ENCODE peak calls at places on chromosome 15, in four cellular contexts. K, Q, R and E are unnamed samples.
A peak's percentile ranks its signal among the peaks of the same experiment; 100 is the strongest.

GRCh38 chr15:32824777-32825176 is 107.0 kb downstream of the GREM1 start:
- DNase-seq in K (peak; percentile 80), Q (no peak), R (peak; percentile 93), E (peak; percentile 90)

GRCh38 chr15:30001592-30001991 is 81.2 kb upstream of the GOLGA8J start:
- DNase-seq in K (no peak), Q (no peak), R (no peak), E (no peak)

GRCh38 chr15:47517737-47518136 is 199.6 kb upstream of the SEMA6D start:
- DNase-seq in K (no peak), Q (no peak), R (no peak), E (no peak)

GRCh38 chr15:89041507-89041906 is 46.7 kb upstream of the ABHD2 start:
- DNase-seq in K (no peak), Q (no peak), R (no peak), E (no peak)

GRCh38 chr15:83012038-83012490 is 625 bp upstream of the C15orf40 start:
- DNase-seq in K (no peak), Q (no peak), R (no peak), E (no peak)

GRCh38 chr15:77541421-77542181 is 91.1 kb downstream of the LINGO1 start:
- DNase-seq in K (no peak), Q (no peak), R (no peak), E (no peak)

GRCh38 chr15:73752817-73753214 is 335 bp downstream of the INSYN1 start:
- DNase-seq in K (peak; percentile 15), Q (no peak), R (no peak), E (no peak)

GRCh38 chr15:31263751-31264533 is 62.7 kb upstream of the KLF13 start:
- DNase-seq in K (no peak), Q (peak; percentile 91), R (peak; percentile 2), E (peak; percentile 19)

GRCh38 chr15:65099336-65099735 is 15.7 kb downstream of the UBAP1L start:
- DNase-seq in K (no peak), Q (no peak), R (no peak), E (no peak)

GRCh38 chr15:74305687-74306086 is 61.8 kb downstream of the CYP11A1 start:
- DNase-seq in K (no peak), Q (no peak), R (no peak), E (no peak)

GRCh38 chr15:23687143-23687470 is at the start of gene NDN:
- DNase-seq in K (no peak), Q (peak; percentile 41), R (no peak), E (no peak)
- H3K4me3 ChIP-seq in K (no peak within 1 kb of the TSS), Q (peak within 1 kb of the TSS; percentile 48), R (peak within 1 kb of the TSS; percentile 58), E (peak within 1 kb of the TSS; percentile 43)

GRCh38 chr15:40506964-40507571 is 36.3 kb downstream of the CHST14 start:
- DNase-seq in K (peak; percentile 79), Q (peak; percentile 76), R (peak; percentile 34), E (no peak)
- TF ChIP-seq CTCF in K (peak; percentile 54), Q (peak; percentile 61), R (peak; percentile 92), E (peak; percentile 72)

DNA sequence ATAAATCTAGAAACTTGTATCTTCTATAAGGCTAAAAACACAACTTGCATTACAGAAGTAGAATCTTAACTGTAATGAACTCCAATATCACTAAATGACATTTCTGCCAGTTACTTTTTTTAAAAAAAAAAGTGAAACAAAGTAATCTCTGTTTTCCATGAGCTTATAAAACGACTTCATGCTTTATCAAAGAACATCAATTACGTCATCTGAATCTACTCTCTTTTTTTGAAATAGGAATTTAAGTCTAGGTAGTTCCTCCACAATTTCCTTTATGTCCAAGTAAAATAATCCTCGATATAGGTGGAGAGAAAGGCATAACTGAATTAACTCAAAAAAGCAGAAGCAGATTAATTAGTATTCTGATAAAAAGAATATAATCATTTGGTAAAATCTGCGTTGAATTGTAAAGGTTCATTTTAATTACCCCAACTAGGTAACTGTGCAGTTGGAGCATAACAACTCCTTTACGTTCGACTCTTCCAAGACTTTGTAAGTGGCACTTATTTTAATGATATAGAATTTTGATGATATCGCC is 1.4 kb downstream of the UACA start:
- DNase-seq in K (no peak), Q (no peak), R (no peak), E (no peak)
- H3K4me3 ChIP-seq in K (peak overlapping the region; percentile 93), Q (peak overlapping the region; percentile 93), R (peak overlapping the region; percentile 90), E (peak overlapping the region; percentile 88)

GRCh38 chr15:91529534-91529933 is 324.0 kb upstream of the SLCO3A1 start:
- DNase-seq in K (no peak), Q (no peak), R (no peak), E (no peak)
- TF ChIP-seq CTCF in K (no peak), Q (no peak), R (no peak), E (no peak)

GRCh38 chr15:40567111-40567510 is 2.0 kb upstream of the RPUSD2 start:
- DNase-seq in K (no peak), Q (no peak), R (no peak), E (no peak)
- H3K4me3 ChIP-seq in K (no peak overlapping the region), Q (no peak overlapping the region), R (no peak overlapping the region), E (no peak overlapping the region)

DNA sequence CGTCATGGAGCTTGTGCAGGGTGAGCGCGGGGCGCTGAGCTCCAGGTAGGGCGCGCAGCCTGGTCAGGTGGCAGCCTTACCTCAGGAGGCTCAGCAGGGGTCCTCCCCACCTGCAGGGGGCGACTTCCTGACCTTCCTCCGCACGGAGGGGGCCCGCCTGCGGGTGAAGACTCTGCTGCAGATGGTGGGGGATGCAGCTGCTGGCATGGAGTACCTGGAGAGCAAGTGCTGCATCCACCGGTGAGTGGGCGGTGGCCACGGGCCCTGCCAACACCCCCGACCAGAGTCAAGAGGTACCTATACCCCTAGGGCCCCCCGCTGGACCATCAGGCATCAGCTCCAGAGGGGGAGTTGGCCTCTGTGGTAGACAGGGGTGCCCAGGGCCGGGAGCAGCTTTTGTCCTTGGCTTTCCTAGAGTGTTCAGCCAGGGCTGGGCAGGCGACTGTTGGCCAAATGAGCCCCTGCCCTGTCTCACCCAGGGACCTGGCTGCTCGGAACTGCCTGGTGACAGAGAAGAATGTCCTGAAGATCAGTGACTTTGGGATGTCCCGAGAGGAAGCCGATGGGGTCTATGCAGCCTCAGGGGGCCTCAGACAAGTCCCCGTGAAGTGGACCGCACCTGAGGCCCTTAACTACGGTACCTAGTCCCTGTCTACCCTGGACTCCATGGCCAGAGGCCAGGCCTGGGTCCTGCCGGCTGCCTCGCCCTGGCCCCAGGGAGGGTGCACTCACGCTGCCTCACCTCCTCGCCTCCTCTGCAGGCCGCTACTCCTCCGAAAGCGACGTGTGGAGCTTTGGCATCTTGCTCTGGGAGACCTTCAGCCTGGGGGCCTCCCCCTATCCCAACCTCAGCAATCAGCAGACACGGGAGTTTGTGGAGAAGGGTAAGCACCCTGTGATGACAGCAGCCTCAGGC is 9.1 kb downstream of the FES start:
- DNase-seq in K (no peak), Q (no peak), R (no peak), E (no peak)
- TF ChIP-seq CTCF in K (peak; percentile 16), Q (no peak), R (peak; percentile 18), E (peak; percentile 7)

DNA sequence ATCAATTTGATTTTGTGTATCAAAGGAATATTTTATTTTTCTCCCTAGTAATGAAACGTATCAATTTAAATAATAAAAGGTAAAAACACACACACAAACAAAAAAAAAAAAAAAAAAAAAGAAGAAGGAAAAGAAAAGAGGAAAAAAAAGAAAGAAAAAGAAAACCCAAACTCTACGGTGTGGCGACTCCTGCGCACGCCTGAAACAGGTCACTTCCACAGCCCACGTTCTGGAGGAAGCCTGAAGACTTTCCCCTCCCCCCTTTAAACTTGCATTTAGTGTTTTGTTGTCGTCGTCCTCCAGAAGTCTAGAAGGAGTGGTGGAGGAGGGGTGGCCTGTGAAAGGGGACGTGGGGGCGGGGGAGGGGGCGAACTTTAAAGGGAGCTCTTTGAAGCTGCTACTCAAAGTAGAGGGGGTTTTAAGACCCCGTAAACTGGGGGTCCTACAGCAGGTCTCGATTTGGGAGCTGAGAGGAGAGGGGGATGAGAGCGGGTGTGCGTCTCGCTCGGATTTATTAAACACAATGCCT is 2.3 kb upstream of the TLE3 start:
- DNase-seq in K (no peak), Q (no peak), R (no peak), E (no peak)
- H3K4me3 ChIP-seq in K (peak overlapping the region; percentile 31), Q (peak overlapping the region; percentile 34), R (no peak overlapping the region), E (peak overlapping the region; percentile 36)

GRCh38 chr15:97995881-97996603 is 35.5 kb downstream of the ARRDC4 start:
- DNase-seq in K (no peak), Q (peak; percentile 47), R (no peak), E (no peak)
- TF ChIP-seq CTCF in K (no peak), Q (peak; percentile 39), R (peak; percentile 50), E (peak; percentile 55)